ENCODE peak calls at places on chromosomes 11 and 22, in five cellular contexts. K, O, Y, U and Q are unnamed samples. For H3K4me1, the result is how much of the 10 kb centered on the place peaks cover.

GRCh38 chr11:69154211-69154913 is 1.4 kb upstream of the SMIM38 start:
- DNase-seq in K (no peak), O (no peak), Y (peak), U (no peak), Q (no peak)

GRCh38 chr22:50086526-50086925 is 1.3 kb upstream of the MLC1 start:
- DNase-seq in K (no peak), O (no peak), Y (no peak), U (peak), Q (no peak)

GRCh38 chr22:44737414-44738346 is 14.7 kb upstream of the ARHGAP8 start:
- DNase-seq in K (no peak), O (no peak), Y (no peak), U (no peak), Q (no peak)

GRCh38 chr11:67299471-67300191 is 3.7 kb upstream of the SSH3 start:
- DNase-seq in K (peak), O (no peak), Y (peak), U (no peak), Q (peak)

GRCh38 chr11:78840190-78840589 is 265.5 kb upstream of the NARS2 start:
- DNase-seq in K (no peak), O (no peak), Y (no peak), U (peak), Q (no peak)

GRCh38 chr22:32206774-32207758 is 2.2 kb upstream of the RFPL2 start:
- DNase-seq in K (peak), O (no peak), Y (no peak), U (no peak), Q (peak)

GRCh38 chr11:73469401-73469800 is 93.2 kb downstream of the RELT start:
- DNase-seq in K (no peak), O (no peak), Y (no peak), U (no peak), Q (no peak)

GRCh38 chr11:5369793-5370192 is 13.8 kb upstream of the OR51M1 start:
- DNase-seq in K (no peak), O (no peak), Y (no peak), U (no peak), Q (no peak)

GRCh38 chr22:49403102-49403501 is 424.6 kb downstream of the BRD1 start:
- DNase-seq in K (no peak), O (no peak), Y (no peak), U (no peak), Q (no peak)

GRCh38 chr22:44878483-44879300 is 126.3 kb downstream of the ARHGAP8 start:
- DNase-seq in K (no peak), O (no peak), Y (peak), U (no peak), Q (no peak)

GRCh38 chr22:18998998-18999397 is 62.9 kb upstream of the PRODH start:
- DNase-seq in K (no peak), O (peak), Y (no peak), U (no peak), Q (no peak)

GRCh38 chr11:108069947-108070346 is 51.4 kb upstream of the ACAT1 start:
- DNase-seq in K (no peak), O (no peak), Y (no peak), U (peak), Q (no peak)

GRCh38 chr11:62427630-62428233 is 8.9 kb downstream of the SCGB1A1 start:
- DNase-seq in K (no peak), O (no peak), Y (no peak), U (peak), Q (no peak)

GRCh38 chr11:25065711-25066110 is 568.9 kb downstream of the LUZP2 start:
- DNase-seq in K (no peak), O (no peak), Y (no peak), U (peak), Q (no peak)

GRCh38 chr11:10664005-10664404 is 29.6 kb downstream of the IRAG1 start:
- DNase-seq in K (no peak), O (no peak), Y (no peak), U (no peak), Q (no peak)

GRCh38 chr22:27801197-27801615 is 350 bp downstream of the MN1 start:
- DNase-seq in K (peak), O (no peak), Y (peak), U (no peak), Q (peak)

GRCh38 chr22:22059476-22060002 is 77.0 kb upstream of the TOP3B start:
- DNase-seq in K (no peak), O (no peak), Y (no peak), U (no peak), Q (no peak)

GRCh38 chr11:86981777-86982540 is 26.8 kb upstream of the FZD4 start:
- DNase-seq in K (no peak), O (no peak), Y (no peak), U (no peak), Q (no peak)

GRCh38 chr11:86977441-86978050 is 22.4 kb upstream of the FZD4 start:
- DNase-seq in K (no peak), O (no peak), Y (no peak), U (no peak), Q (no peak)

GRCh38 chr11:86980397-86980796 is 25.2 kb upstream of the FZD4 start:
- DNase-seq in K (no peak), O (no peak), Y (no peak), U (no peak), Q (no peak)

GRCh38 chr11:86978756-86979608 is 23.8 kb upstream of the FZD4 start:
- DNase-seq in K (no peak), O (peak), Y (no peak), U (no peak), Q (no peak)

DNA sequence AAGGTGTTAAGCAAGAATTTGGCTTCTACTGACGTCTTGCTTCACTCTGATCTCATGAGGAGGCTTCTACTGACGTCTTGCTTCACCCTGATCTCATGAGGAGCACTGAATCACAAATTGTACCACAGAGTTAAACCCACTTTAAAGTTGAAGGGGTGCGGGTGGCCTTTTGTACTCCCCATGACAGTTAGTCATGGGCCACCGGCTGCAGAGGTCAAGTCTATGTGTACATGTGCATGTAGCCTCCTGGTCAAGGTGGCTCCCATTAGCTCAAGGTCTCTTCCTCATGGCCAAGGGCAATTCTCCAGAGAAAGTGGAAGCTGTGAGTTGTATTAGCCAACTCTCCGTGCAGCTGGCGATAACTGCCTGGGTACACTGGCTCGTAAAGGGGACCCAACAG is 23.1 kb upstream of the FZD4 start:
- DNase-seq in K (no peak), O (no peak), Y (no peak), U (no peak), Q (no peak)
- H3K4me1 ChIP-seq in K (under half), O (under half), Y (under half), U (under half), Q (under half)

DNA sequence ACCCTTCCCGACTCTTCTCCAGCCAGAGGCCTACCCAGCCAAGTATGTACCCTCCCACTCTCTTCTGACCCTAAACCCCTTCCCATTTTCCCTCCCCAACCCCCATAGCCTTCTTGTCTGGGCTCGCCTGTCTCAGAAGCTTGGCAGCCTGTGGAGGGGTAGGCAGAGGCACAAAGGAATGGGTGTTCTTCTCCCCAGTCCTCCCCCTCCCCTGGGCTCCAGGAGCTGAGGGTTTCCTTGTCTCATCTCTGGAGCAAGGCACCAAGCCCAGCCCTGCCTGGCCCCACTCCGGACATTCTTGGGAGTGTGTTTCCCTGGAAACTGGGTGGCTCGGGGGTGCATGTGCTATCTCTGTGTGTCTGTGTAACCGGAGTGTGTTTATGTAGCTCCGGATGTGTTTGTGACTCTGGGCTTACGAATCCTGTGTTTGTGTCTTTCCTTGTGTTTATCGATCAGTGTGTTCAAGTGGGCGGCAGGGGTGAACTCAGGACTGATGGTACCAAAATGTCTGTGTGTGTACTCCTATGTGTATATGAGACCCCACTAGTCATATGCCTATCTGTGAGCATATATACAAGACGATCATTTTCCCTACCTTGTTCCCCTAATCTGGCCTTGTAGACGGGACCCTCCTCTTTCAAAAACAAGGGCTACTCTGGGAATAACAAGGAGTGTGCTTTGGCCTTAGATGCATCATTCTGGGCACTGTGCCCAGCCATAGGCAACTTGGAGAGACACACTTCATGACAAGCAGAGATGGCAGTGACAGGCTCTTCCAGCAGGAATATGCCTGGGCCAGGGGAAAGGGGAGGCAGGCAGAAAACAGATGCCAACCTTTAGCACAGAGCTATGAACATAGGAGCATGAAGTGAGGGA is 10.9 kb downstream of the PHLDB1 start:
- DNase-seq in K (peak), O (no peak), Y (peak), U (peak), Q (peak)
- H3K4me1 ChIP-seq in K (under half), O (under half), Y (half or more), U (half or more), Q (half or more)

DNA sequence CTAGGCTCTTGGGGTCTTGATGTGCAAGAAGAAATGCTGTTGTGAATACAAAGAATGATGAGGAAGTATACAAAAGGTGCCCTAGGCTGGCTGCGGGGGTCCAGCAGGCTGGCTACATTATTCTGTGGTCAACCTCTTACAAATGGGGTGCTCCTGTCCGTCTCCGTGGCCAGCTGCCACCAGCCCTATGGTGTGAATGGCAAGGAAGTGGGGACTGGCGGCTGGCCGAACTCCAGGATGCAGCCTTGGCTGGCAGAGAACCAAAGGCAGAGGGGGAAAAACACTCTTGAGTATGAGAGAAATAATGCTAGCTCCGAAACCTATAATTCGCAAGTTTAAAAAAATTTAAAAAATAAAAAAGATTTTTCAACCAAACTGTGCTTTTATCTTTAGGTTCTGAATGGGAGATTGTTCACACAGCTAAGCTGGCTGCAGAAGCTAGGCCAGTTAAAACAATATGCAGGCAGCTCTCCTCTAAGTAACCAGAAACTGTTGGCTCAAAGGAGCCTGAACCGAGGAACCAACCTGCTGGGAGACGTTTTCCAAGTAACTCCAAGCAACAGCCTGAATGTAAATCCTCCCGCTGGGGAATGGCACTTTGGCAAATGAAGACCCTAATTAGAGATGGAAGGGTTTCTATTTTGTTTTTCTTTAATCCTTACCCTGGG is 50.3 kb downstream of the C22orf31 start:
- DNase-seq in K (peak), O (no peak), Y (peak), U (no peak), Q (peak)
- H3K4me1 ChIP-seq in K (under half), O (under half), Y (under half), U (under half), Q (under half)

GRCh38 chr22:20433686-20434241 is 3.9 kb downstream of the SCARF2 start:
- DNase-seq in K (no peak), O (no peak), Y (peak), U (no peak), Q (no peak)
- H3K4me1 ChIP-seq in K (under half), O (under half), Y (under half), U (under half), Q (half or more)